ENCODE peak calls at places on chromosomes 16 and 17, in nine cellular contexts. One of them, this sample, is unnamed.

GRCh38 chr17:62126292-62126691 is 61.2 kb upstream of the MED13 start:
- DNase-seq in stimulated activated CD8-positive, alpha-beta memory T cell treated with anti-CD3 and anti-CD28 coated beads, Interleukin-4, amount 100 ng/mL, for 4 hours: no peak
- DNase-seq in heart right ventricle: no peak
- DNase-seq in cardiac fibroblast: no peak
- DNase-seq in T-helper 1 cell: no peak
- DNase-seq in AG08395: no peak
- DNase-seq in HuH-7.5: no peak
- DNase-seq in mucosa of descending colon: no peak
- DNase-seq in HS-27A: no peak
- DNase-seq in this sample: no peak

GRCh38 chr16:56370836-56371235 is 54.5 kb downstream of the AMFR start:
- DNase-seq in stimulated activated CD8-positive, alpha-beta memory T cell treated with anti-CD3 and anti-CD28 coated beads, Interleukin-4, amount 100 ng/mL, for 4 hours: no peak
- DNase-seq in heart right ventricle: no peak
- DNase-seq in cardiac fibroblast: peak
- DNase-seq in T-helper 1 cell: no peak
- DNase-seq in AG08395: no peak
- DNase-seq in HuH-7.5: no peak
- DNase-seq in mucosa of descending colon: no peak
- DNase-seq in HS-27A: no peak
- DNase-seq in this sample: no peak

GRCh38 chr17:19805006-19805405 is 56.9 kb upstream of the ALDH3A1 start:
- DNase-seq in stimulated activated CD8-positive, alpha-beta memory T cell treated with anti-CD3 and anti-CD28 coated beads, Interleukin-4, amount 100 ng/mL, for 4 hours: no peak
- DNase-seq in heart right ventricle: no peak
- DNase-seq in cardiac fibroblast: no peak
- DNase-seq in T-helper 1 cell: no peak
- DNase-seq in AG08395: peak
- DNase-seq in HuH-7.5: no peak
- DNase-seq in mucosa of descending colon: no peak
- DNase-seq in HS-27A: no peak
- DNase-seq in this sample: no peak

GRCh38 chr17:81926451-81927144 is 937 bp downstream of the MAFG start:
- DNase-seq in stimulated activated CD8-positive, alpha-beta memory T cell treated with anti-CD3 and anti-CD28 coated beads, Interleukin-4, amount 100 ng/mL, for 4 hours: peak
- DNase-seq in heart right ventricle: peak
- DNase-seq in cardiac fibroblast: peak
- DNase-seq in T-helper 1 cell: no peak
- DNase-seq in AG08395: peak
- DNase-seq in HuH-7.5: peak
- DNase-seq in mucosa of descending colon: peak
- DNase-seq in HS-27A: peak
- DNase-seq in this sample: peak

GRCh38 chr17:80946449-80946848 is 45.2 kb upstream of the CHMP6 start:
- DNase-seq in stimulated activated CD8-positive, alpha-beta memory T cell treated with anti-CD3 and anti-CD28 coated beads, Interleukin-4, amount 100 ng/mL, for 4 hours: no peak
- DNase-seq in heart right ventricle: no peak
- DNase-seq in cardiac fibroblast: no peak
- DNase-seq in T-helper 1 cell: no peak
- DNase-seq in AG08395: no peak
- DNase-seq in HuH-7.5: no peak
- DNase-seq in mucosa of descending colon: no peak
- DNase-seq in HS-27A: no peak
- DNase-seq in this sample: no peak

GRCh38 chr16:81181013-81181720 is 57.3 kb upstream of the BCO1 start:
- DNase-seq in stimulated activated CD8-positive, alpha-beta memory T cell treated with anti-CD3 and anti-CD28 coated beads, Interleukin-4, amount 100 ng/mL, for 4 hours: no peak
- DNase-seq in heart right ventricle: peak
- DNase-seq in cardiac fibroblast: peak
- DNase-seq in T-helper 1 cell: no peak
- DNase-seq in AG08395: peak
- DNase-seq in HuH-7.5: peak
- DNase-seq in mucosa of descending colon: peak
- DNase-seq in HS-27A: peak
- DNase-seq in this sample: no peak

GRCh38 chr16:68074850-68075249 is 10.3 kb upstream of the NFATC3 start:
- DNase-seq in stimulated activated CD8-positive, alpha-beta memory T cell treated with anti-CD3 and anti-CD28 coated beads, Interleukin-4, amount 100 ng/mL, for 4 hours: peak
- DNase-seq in heart right ventricle: no peak
- DNase-seq in cardiac fibroblast: no peak
- DNase-seq in T-helper 1 cell: no peak
- DNase-seq in AG08395: no peak
- DNase-seq in HuH-7.5: no peak
- DNase-seq in mucosa of descending colon: peak
- DNase-seq in HS-27A: no peak
- DNase-seq in this sample: no peak

GRCh38 chr16:81616321-81617020 is 162.6 kb upstream of the PLCG2 start:
- DNase-seq in stimulated activated CD8-positive, alpha-beta memory T cell treated with anti-CD3 and anti-CD28 coated beads, Interleukin-4, amount 100 ng/mL, for 4 hours: peak
- DNase-seq in heart right ventricle: peak
- DNase-seq in cardiac fibroblast: peak
- DNase-seq in T-helper 1 cell: peak
- DNase-seq in AG08395: peak
- DNase-seq in HuH-7.5: no peak
- DNase-seq in mucosa of descending colon: peak
- DNase-seq in HS-27A: no peak
- DNase-seq in this sample: peak

GRCh38 chr17:80152057-80152831 is 5.3 kb upstream of the EIF4A3 start:
- DNase-seq in stimulated activated CD8-positive, alpha-beta memory T cell treated with anti-CD3 and anti-CD28 coated beads, Interleukin-4, amount 100 ng/mL, for 4 hours: no peak
- DNase-seq in heart right ventricle: no peak
- DNase-seq in cardiac fibroblast: peak
- DNase-seq in T-helper 1 cell: no peak
- DNase-seq in AG08395: no peak
- DNase-seq in HuH-7.5: no peak
- DNase-seq in mucosa of descending colon: no peak
- DNase-seq in HS-27A: no peak
- DNase-seq in this sample: no peak

GRCh38 chr16:990516-991291 is 9.1 kb downstream of the SOX8 start:
- DNase-seq in stimulated activated CD8-positive, alpha-beta memory T cell treated with anti-CD3 and anti-CD28 coated beads, Interleukin-4, amount 100 ng/mL, for 4 hours: no peak
- DNase-seq in heart right ventricle: no peak
- DNase-seq in cardiac fibroblast: no peak
- DNase-seq in T-helper 1 cell: no peak
- DNase-seq in AG08395: no peak
- DNase-seq in HuH-7.5: no peak
- DNase-seq in mucosa of descending colon: no peak
- DNase-seq in HS-27A: no peak
- DNase-seq in this sample: no peak

GRCh38 chr17:8606415-8606814 is 24.1 kb downstream of the MYH10 start:
- DNase-seq in stimulated activated CD8-positive, alpha-beta memory T cell treated with anti-CD3 and anti-CD28 coated beads, Interleukin-4, amount 100 ng/mL, for 4 hours: no peak
- DNase-seq in heart right ventricle: no peak
- DNase-seq in cardiac fibroblast: no peak
- DNase-seq in T-helper 1 cell: no peak
- DNase-seq in AG08395: peak
- DNase-seq in HuH-7.5: no peak
- DNase-seq in mucosa of descending colon: no peak
- DNase-seq in HS-27A: no peak
- DNase-seq in this sample: no peak

GRCh38 chr17:59558953-59559352 is 6.5 kb upstream of the DHX40 start:
- DNase-seq in stimulated activated CD8-positive, alpha-beta memory T cell treated with anti-CD3 and anti-CD28 coated beads, Interleukin-4, amount 100 ng/mL, for 4 hours: no peak
- DNase-seq in heart right ventricle: no peak
- DNase-seq in cardiac fibroblast: peak
- DNase-seq in T-helper 1 cell: no peak
- DNase-seq in AG08395: peak
- DNase-seq in HuH-7.5: peak
- DNase-seq in mucosa of descending colon: no peak
- DNase-seq in HS-27A: no peak
- DNase-seq in this sample: no peak

GRCh38 chr17:75325827-75326586 is 36.8 kb upstream of the SLC25A19 start:
- DNase-seq in stimulated activated CD8-positive, alpha-beta memory T cell treated with anti-CD3 and anti-CD28 coated beads, Interleukin-4, amount 100 ng/mL, for 4 hours: no peak
- DNase-seq in heart right ventricle: no peak
- DNase-seq in cardiac fibroblast: peak
- DNase-seq in T-helper 1 cell: no peak
- DNase-seq in AG08395: no peak
- DNase-seq in HuH-7.5: no peak
- DNase-seq in mucosa of descending colon: no peak
- DNase-seq in HS-27A: no peak
- DNase-seq in this sample: no peak

This sample was measured in activated naive CD4-positive, alpha-beta T cell treated with anti-CD3 and anti-CD28 coated beads, Interleukin-2, amount 50 U/mL, for 72 hours.